ENCODE peak calls at places on chromosomes 13 and 19, in ten cellular contexts. K is LNCaP clone FGC, U is psoas muscle, D is heart right ventricle, B is lower lobe of right lung, H is cardiac fibroblast, C is cardiac muscle cell, A is GM12865, Q is ovary, X is GM23338. G is an unnamed sample.

GRCh38 chr13:114010401-114011101 is 36.7 kb upstream of the C13orf46 start:
- DNase-seq in U (peak), A (no peak), X (no peak), Q (no peak), K (no peak), C (no peak), D (no peak), H (no peak), B (peak), G (no peak)

GRCh38 chr13:49791753-49792549 is 531 bp downstream of the KPNA3 start:
- DNase-seq in D (peak), H (peak), A (peak), X (peak), U (peak), K (no peak), Q (no peak), C (peak), B (peak), G (no peak)

GRCh38 chr13:31477961-31478360 is 261.4 kb upstream of the RXFP2 start:
- DNase-seq in A (no peak), B (no peak), H (peak), C (peak), D (no peak), X (no peak), Q (no peak), K (no peak), U (no peak), G (no peak)

GRCh38 chr19:50657222-50657669 is 8.0 kb downstream of the C19orf81 start:
- DNase-seq in H (no peak), C (no peak), X (no peak), U (no peak), D (no peak), Q (no peak), A (no peak), K (no peak), B (no peak), G (no peak)

GRCh38 chr13:40452741-40453665 is 213.4 kb downstream of the FOXO1 start:
- DNase-seq in H (peak), U (no peak), K (no peak), A (no peak), B (no peak), Q (no peak), D (no peak), C (no peak), X (no peak), G (no peak)

GRCh38 chr19:12567951-12568350 is 16.7 kb upstream of the ZNF564 start:
- DNase-seq in Q (no peak), U (no peak), A (no peak), X (no peak), C (no peak), B (no peak), D (no peak), H (peak), K (no peak), G (no peak)

GRCh38 chr19:41334793-41335192 is 18.9 kb downstream of the TGFB1 start:
- DNase-seq in C (no peak), B (no peak), X (no peak), Q (no peak), U (no peak), A (peak), D (no peak), K (no peak), H (no peak), G (no peak)

GRCh38 chr19:7559102-7559501 is 23.6 kb downstream of the PNPLA6 start:
- DNase-seq in U (no peak), K (no peak), H (no peak), D (no peak), C (no peak), A (no peak), B (no peak), X (no peak), Q (no peak), G (no peak)

GRCh38 chr13:21095311-21095710 is 33.9 kb upstream of the LATS2 start:
- DNase-seq in H (no peak), U (no peak), A (no peak), K (no peak), Q (no peak), D (no peak), C (no peak), X (no peak), B (no peak), G (peak)

GRCh38 chr19:38912600-38913514 is 871 bp upstream of the CCER2 start:
- DNase-seq in B (no peak), X (no peak), H (no peak), U (no peak), A (peak), D (no peak), K (no peak), C (no peak), Q (no peak), G (no peak)

GRCh38 chr13:38348890-38349289 is 761 bp upstream of the UFM1 start:
- DNase-seq in H (peak), X (no peak), K (no peak), Q (no peak), B (no peak), D (no peak), C (no peak), A (peak), U (no peak), G (no peak)

GRCh38 chr19:6481541-6482342 is at the start of gene DENND1C:
- DNase-seq in X (peak), H (peak), B (peak), C (peak), U (peak), D (peak), Q (no peak), K (no peak), A (peak), G (no peak)

GRCh38 chr13:91270031-91270430 is 77.5 kb upstream of the MIR17HG start:
- DNase-seq in B (no peak), D (no peak), K (no peak), Q (no peak), X (no peak), C (peak), A (no peak), H (no peak), U (no peak), G (no peak)

GRCh38 chr13:29315847-29316246 is 279.6 kb downstream of the SLC7A1 start:
- DNase-seq in A (no peak), X (no peak), Q (no peak), H (no peak), B (no peak), K (no peak), C (no peak), D (no peak), U (no peak), G (no peak)

GRCh38 chr19:46299695-46300094 is 2.9 kb downstream of the HIF3A start:
- DNase-seq in D (no peak), B (no peak), U (no peak), Q (peak), A (no peak), H (no peak), C (peak), X (no peak), K (no peak), G (no peak)

GRCh38 chr13:97567510-97568243 is 133.7 kb downstream of the RAP2A start:
- DNase-seq in A (peak), K (peak), B (peak), U (peak), X (peak), D (no peak), C (peak), H (peak), Q (no peak), G (peak)

GRCh38 chr19:18415177-18415867 is 3.9 kb upstream of the SSBP4 start:
- DNase-seq in D (peak), X (no peak), H (peak), C (peak), Q (peak), U (peak), A (no peak), K (no peak), B (peak), G (no peak)

GRCh38 chr13:74907788-74908187 is 574.2 kb downstream of the TBC1D4 start:
- DNase-seq in Q (no peak), C (peak), K (no peak), H (peak), X (no peak), D (no peak), U (no peak), A (no peak), B (no peak), G (no peak)

GRCh38 chr19:11195169-11195568 is 2.2 kb downstream of the KANK2 start:
- DNase-seq in Q (peak), A (peak), H (peak), B (no peak), D (peak), K (no peak), U (no peak), X (no peak), C (no peak), G (no peak)

GRCh38 chr19:9862897-9863296 is 27.8 kb downstream of the PIN1 start:
- DNase-seq in X (no peak), B (no peak), A (no peak), C (no peak), U (no peak), K (no peak), Q (no peak), H (no peak), D (no peak), G (no peak)

GRCh38 chr13:72561791-72562190 is 165.6 kb downstream of the MZT1 start:
- DNase-seq in K (peak), X (no peak), H (no peak), Q (no peak), C (no peak), U (no peak), D (no peak), A (no peak), B (no peak), G (no peak)

GRCh38 chr19:51687791-51688664 is 5.1 kb upstream of the SPACA6 start:
- DNase-seq in D (peak), U (peak), Q (peak), K (no peak), C (peak), A (no peak), H (peak), B (peak), X (peak), G (peak)

GRCh38 chr19:3494559-3494958 is 5.9 kb downstream of the DOHH start:
- DNase-seq in X (no peak), C (no peak), B (no peak), A (no peak), K (no peak), Q (no peak), D (no peak), H (no peak), U (no peak), G (no peak)

GRCh38 chr13:20101467-20102316 is 59.2 kb downstream of the GJA3 start:
- DNase-seq in C (no peak), X (no peak), D (no peak), H (no peak), B (no peak), U (no peak), Q (no peak), A (no peak), K (no peak), G (no peak)

GRCh38 chr13:66933994-66934393 is 296.1 kb downstream of the PCDH9 start:
- DNase-seq in H (peak), D (no peak), C (peak), B (no peak), U (no peak), Q (no peak), K (no peak), X (no peak), A (no peak), G (no peak)

GRCh38 chr19:7640803-7641202 is 3.9 kb downstream of the STXBP2 start:
- DNase-seq in Q (no peak), H (no peak), B (no peak), X (no peak), K (no peak), C (no peak), U (no peak), D (no peak), A (no peak), G (no peak)

GRCh38 chr19:13953021-13953531 is 767 bp downstream of the DCAF15 start:
- DNase-seq in Q (peak), D (no peak), X (peak), B (no peak), H (peak), K (no peak), A (no peak), U (no peak), C (peak), G (no peak)

GRCh38 chr13:24274452-24274971 is 34.9 kb upstream of the C1QTNF9 start:
- DNase-seq in D (peak), H (peak), C (peak), B (no peak), K (no peak), Q (peak), U (no peak), X (no peak), A (peak), G (no peak)

GRCh38 chr13:24277721-24278120 is 31.7 kb upstream of the C1QTNF9 start:
- DNase-seq in U (no peak), X (no peak), B (no peak), H (no peak), A (no peak), K (no peak), Q (no peak), D (no peak), C (no peak), G (no peak)

GRCh38 chr13:24273926-24274325 is 35.5 kb upstream of the C1QTNF9 start:
- DNase-seq in H (no peak), C (no peak), A (no peak), B (no peak), U (no peak), D (no peak), Q (no peak), X (no peak), K (no peak), G (no peak)

GRCh38 chr13:24275041-24275440 is 34.3 kb upstream of the C1QTNF9 start:
- DNase-seq in Q (peak), B (no peak), C (no peak), X (no peak), D (no peak), K (no peak), U (no peak), A (peak), H (no peak), G (no peak)

DNA sequence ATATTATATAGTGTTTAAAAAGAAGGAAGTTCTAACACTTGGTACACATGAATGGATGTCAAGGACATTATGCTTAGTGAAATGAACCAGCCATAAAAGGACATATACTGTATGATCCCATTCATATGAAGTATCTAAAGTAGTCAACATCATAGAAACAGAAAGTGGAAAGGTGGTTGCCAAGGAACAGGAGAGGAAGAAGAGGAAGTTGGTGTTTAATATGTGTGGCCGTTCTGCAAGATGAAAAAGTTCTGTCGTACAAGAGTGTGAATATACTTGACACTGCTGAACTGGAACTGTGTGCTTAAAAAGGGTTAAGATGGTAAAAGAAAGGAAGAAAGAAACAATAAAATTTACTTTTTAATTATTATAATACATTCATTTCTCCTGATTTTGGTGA is 33.1 kb upstream of the C1QTNF9 start:
- DNase-seq in U (no peak), H (no peak), C (no peak), Q (no peak), X (no peak), D (no peak), A (peak), B (no peak), K (no peak), G (no peak)
- H3K4me3 ChIP-seq in U (no peak), H (no peak), C (no peak), Q (no peak), X (no peak), D (no peak), A (no peak), B (no peak), K (no peak), G (no peak)

DNA sequence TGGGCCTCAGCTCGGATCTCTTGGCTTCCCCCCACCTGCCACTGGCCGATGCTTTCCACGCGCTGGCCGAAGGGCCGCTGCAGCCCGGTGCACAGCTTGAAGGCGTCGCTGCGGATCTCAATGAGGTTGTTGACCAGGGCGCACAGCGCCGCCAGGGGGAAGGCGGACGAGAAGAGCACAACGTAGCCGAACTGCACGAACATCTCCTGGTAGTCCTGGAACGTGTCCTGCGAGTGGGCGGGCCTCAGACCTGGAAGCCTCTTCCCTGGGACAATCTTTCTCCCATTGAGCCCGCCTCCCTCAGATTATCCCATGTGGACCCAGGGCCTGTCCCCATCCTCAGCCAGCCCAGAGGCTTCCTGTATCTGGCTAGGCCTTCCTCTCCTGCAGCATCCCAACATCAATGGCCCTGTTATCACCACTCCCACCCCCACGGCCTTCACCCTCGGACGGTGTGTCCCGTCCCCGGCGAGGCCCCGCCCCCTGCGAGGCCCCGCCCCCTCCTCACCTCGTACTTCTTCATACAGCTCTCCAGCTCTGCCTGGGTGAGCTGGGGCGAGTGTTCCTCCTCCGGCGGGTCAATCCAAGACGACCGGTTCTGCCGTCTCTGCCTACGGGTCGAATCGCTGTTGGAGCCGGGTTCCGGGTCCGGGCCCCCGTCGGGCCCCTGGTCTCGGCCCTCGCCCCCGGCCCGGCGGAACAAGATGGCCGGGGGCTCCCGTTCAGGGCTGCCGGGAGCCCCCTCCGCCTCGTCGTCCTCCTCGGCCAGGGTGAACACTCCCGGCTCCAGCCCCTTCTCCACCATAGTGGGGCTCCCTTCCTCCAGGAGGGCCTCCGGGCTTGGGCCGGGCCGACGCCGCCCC is 6.8 kb downstream of the ANO8 start:
- DNase-seq in U (no peak), X (peak), K (peak), Q (peak), A (peak), B (peak), C (peak), H (no peak), D (no peak), G (no peak)
- TF ChIP-seq CTCF in U (no peak), X (peak), K (peak), Q (peak), A (no peak), B (peak), C (peak), H (no peak), D (peak), G (peak)

GRCh38 chr13:111115841-111116500 is 861 bp downstream of the ARHGEF7 start:
- DNase-seq in X (peak), B (no peak), H (peak), D (peak), K (no peak), Q (peak), U (peak), A (no peak), C (peak), G (no peak)
- H3K4me3 ChIP-seq in X (peak), B (peak), H (peak), D (peak), K (no peak), Q (peak), U (peak), A (no peak), C (peak), G (peak)

DNA sequence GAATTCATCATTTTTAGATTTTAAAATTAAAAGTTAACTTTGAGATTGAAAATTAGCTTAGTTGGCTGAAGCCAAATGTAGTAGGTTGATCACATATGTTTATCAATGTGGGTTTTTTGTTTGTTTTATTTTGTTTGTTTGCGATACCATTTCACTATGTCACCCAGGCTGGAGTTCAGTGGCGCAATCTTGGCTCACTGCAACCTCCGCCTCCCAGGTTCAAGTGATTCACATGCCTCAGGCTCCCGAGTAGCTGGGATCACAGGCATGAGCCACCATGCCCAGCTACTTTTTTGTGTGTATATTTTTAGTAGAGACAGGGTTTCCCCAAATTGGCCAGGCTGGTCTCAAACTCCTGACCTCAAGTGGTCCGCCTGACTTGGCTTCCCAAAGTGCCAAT is 665.7 kb upstream of the SLC10A2 start:
- DNase-seq in Q (no peak), B (no peak), X (no peak), K (no peak), U (no peak), C (no peak), D (no peak), A (no peak), H (no peak), G (no peak)
- TF ChIP-seq CTCF in Q (no peak), B (no peak), X (no peak), K (no peak), U (no peak), C (no peak), D (no peak), A (no peak), H (no peak), G (no peak)

GRCh38 chr13:101567841-101568240 is 115.4 kb downstream of the ITGBL1 start:
- DNase-seq in D (no peak), K (no peak), H (no peak), U (no peak), A (no peak), B (no peak), Q (no peak), X (no peak), C (no peak), G (no peak)
- H3K4me3 ChIP-seq in D (no peak), K (no peak), H (no peak), U (no peak), A (no peak), B (no peak), Q (no peak), X (no peak), C (no peak), G (no peak)

GRCh38 chr13:26719356-26719945 is 41.1 kb downstream of the GPR12 start:
- DNase-seq in K (no peak), A (no peak), X (peak), D (no peak), U (no peak), B (no peak), C (peak), Q (no peak), H (peak), G (no peak)
- TF ChIP-seq CTCF in K (peak), A (no peak), X (peak), D (no peak), U (no peak), B (no peak), C (peak), Q (no peak), H (peak), G (no peak)

GRCh38 chr13:109789262-109789661 is 2.9 kb upstream of the IRS2 start:
- DNase-seq in K (no peak), A (no peak), C (no peak), B (no peak), D (no peak), U (no peak), Q (no peak), X (no peak), H (no peak), G (no peak)
- H3K4me3 ChIP-seq in K (no peak), A (no peak), C (no peak), B (no peak), D (no peak), U (no peak), Q (no peak), X (no peak), H (no peak), G (no peak)